ENCODE peak calls at places on chromosomes 2 and 18, in ten cellular contexts. One of them, this sample, is unnamed.
A peak's percentile ranks its signal among the peaks of the same experiment; 100 is the strongest.

GRCh38 chr18:48600746-48601090 is 61.9 kb downstream of the CTIF start:
- DNase-seq in naive thymus-derived CD4-positive, alpha-beta T cell: no peak
- DNase-seq in SJSA1: no peak
- DNase-seq in colonic mucosa: no peak
- DNase-seq in mammary epithelial cell: no peak
- DNase-seq in gastrocnemius medialis: peak; percentile 26
- DNase-seq in tibial artery: no peak
- DNase-seq in kidney: peak; percentile 0
- DNase-seq in upper lobe of right lung: no peak
- DNase-seq in GM23248: peak; percentile 43
- DNase-seq in this sample: no peak

GRCh38 chr2:171319164-171319810 is 114.5 kb downstream of the METTL8 start:
- DNase-seq in naive thymus-derived CD4-positive, alpha-beta T cell: peak; percentile 16
- DNase-seq in tibial artery: no peak
- DNase-seq in GM23248: peak; percentile 21
- DNase-seq in mammary epithelial cell: peak; percentile 12
- DNase-seq in SJSA1: no peak
- DNase-seq in gastrocnemius medialis: no peak
- DNase-seq in kidney: no peak
- DNase-seq in colonic mucosa: no peak
- DNase-seq in upper lobe of right lung: no peak
- DNase-seq in this sample: no peak

GRCh38 chr2:58541511-58541910 is 300.4 kb upstream of the FANCL start:
- DNase-seq in kidney: no peak
- DNase-seq in naive thymus-derived CD4-positive, alpha-beta T cell: no peak
- DNase-seq in GM23248: no peak
- DNase-seq in tibial artery: no peak
- DNase-seq in mammary epithelial cell: no peak
- DNase-seq in SJSA1: no peak
- DNase-seq in gastrocnemius medialis: no peak
- DNase-seq in upper lobe of right lung: no peak
- DNase-seq in colonic mucosa: no peak
- DNase-seq in this sample: no peak

GRCh38 chr18:28511421-28511821 is 334.5 kb upstream of the CDH2 start:
- DNase-seq in GM23248: peak; percentile 48
- DNase-seq in upper lobe of right lung: no peak
- DNase-seq in colonic mucosa: no peak
- DNase-seq in kidney: no peak
- DNase-seq in tibial artery: no peak
- DNase-seq in naive thymus-derived CD4-positive, alpha-beta T cell: no peak
- DNase-seq in mammary epithelial cell: peak; percentile 55
- DNase-seq in SJSA1: peak; percentile 46
- DNase-seq in gastrocnemius medialis: no peak
- DNase-seq in this sample: no peak

GRCh38 chr18:24054130-24054529 is 39.6 kb downstream of the TTC39C start:
- DNase-seq in tibial artery: no peak
- DNase-seq in naive thymus-derived CD4-positive, alpha-beta T cell: no peak
- DNase-seq in colonic mucosa: no peak
- DNase-seq in upper lobe of right lung: no peak
- DNase-seq in mammary epithelial cell: peak; percentile 97
- DNase-seq in GM23248: peak; percentile 52
- DNase-seq in gastrocnemius medialis: no peak
- DNase-seq in SJSA1: no peak
- DNase-seq in kidney: no peak
- DNase-seq in this sample: peak; percentile 12

GRCh38 chr2:47069628-47070154 is 85.4 kb downstream of the STPG4 start:
- DNase-seq in kidney: peak; percentile 95
- DNase-seq in upper lobe of right lung: peak; percentile 83
- DNase-seq in gastrocnemius medialis: no peak
- DNase-seq in mammary epithelial cell: peak; percentile 81
- DNase-seq in colonic mucosa: peak; percentile 93
- DNase-seq in GM23248: peak; percentile 53
- DNase-seq in naive thymus-derived CD4-positive, alpha-beta T cell: no peak
- DNase-seq in SJSA1: peak; percentile 96
- DNase-seq in tibial artery: peak; percentile 57
- DNase-seq in this sample: peak; percentile 90

GRCh38 chr18:3350566-3351527 is 88.9 kb downstream of the MYL12B start:
- DNase-seq in gastrocnemius medialis: no peak
- DNase-seq in upper lobe of right lung: no peak
- DNase-seq in mammary epithelial cell: peak; percentile 98
- DNase-seq in naive thymus-derived CD4-positive, alpha-beta T cell: no peak
- DNase-seq in SJSA1: no peak
- DNase-seq in tibial artery: no peak
- DNase-seq in GM23248: peak; percentile 54
- DNase-seq in colonic mucosa: no peak
- DNase-seq in kidney: no peak
- DNase-seq in this sample: no peak

GRCh38 chr2:28334527-28334891 is 58.1 kb upstream of the FOSL2 start:
- DNase-seq in mammary epithelial cell: no peak
- DNase-seq in SJSA1: no peak
- DNase-seq in GM23248: no peak
- DNase-seq in tibial artery: no peak
- DNase-seq in colonic mucosa: no peak
- DNase-seq in upper lobe of right lung: peak; percentile 63
- DNase-seq in kidney: no peak
- DNase-seq in naive thymus-derived CD4-positive, alpha-beta T cell: no peak
- DNase-seq in gastrocnemius medialis: peak; percentile 30
- DNase-seq in this sample: no peak

GRCh38 chr18:9516437-9517064 is 41.2 kb downstream of the RALBP1 start:
- DNase-seq in mammary epithelial cell: peak; percentile 33
- DNase-seq in gastrocnemius medialis: no peak
- DNase-seq in naive thymus-derived CD4-positive, alpha-beta T cell: peak; percentile 44
- DNase-seq in SJSA1: no peak
- DNase-seq in upper lobe of right lung: no peak
- DNase-seq in GM23248: peak; percentile 65
- DNase-seq in tibial artery: no peak
- DNase-seq in kidney: no peak
- DNase-seq in colonic mucosa: no peak
- DNase-seq in this sample: peak; percentile 56

GRCh38 chr2:193837368-193837767 is 1642.6 kb upstream of the TMEFF2 start:
- DNase-seq in upper lobe of right lung: no peak
- DNase-seq in colonic mucosa: no peak
- DNase-seq in mammary epithelial cell: peak; percentile 62
- DNase-seq in GM23248: peak; percentile 49
- DNase-seq in SJSA1: no peak
- DNase-seq in gastrocnemius medialis: no peak
- DNase-seq in kidney: no peak
- DNase-seq in tibial artery: no peak
- DNase-seq in naive thymus-derived CD4-positive, alpha-beta T cell: no peak
- DNase-seq in this sample: no peak

GRCh38 chr2:100244881-100245605 is 77.3 kb downstream of the LONRF2 start:
- DNase-seq in GM23248: peak; percentile 55
- DNase-seq in tibial artery: no peak
- DNase-seq in SJSA1: no peak
- DNase-seq in naive thymus-derived CD4-positive, alpha-beta T cell: no peak
- DNase-seq in upper lobe of right lung: no peak
- DNase-seq in kidney: no peak
- DNase-seq in gastrocnemius medialis: no peak
- DNase-seq in colonic mucosa: no peak
- DNase-seq in mammary epithelial cell: no peak
- DNase-seq in this sample: no peak

GRCh38 chr2:227219312-227220105 is 55.1 kb downstream of the COL4A3 start:
- DNase-seq in kidney: no peak
- DNase-seq in mammary epithelial cell: no peak
- DNase-seq in naive thymus-derived CD4-positive, alpha-beta T cell: no peak
- DNase-seq in colonic mucosa: no peak
- DNase-seq in SJSA1: no peak
- DNase-seq in upper lobe of right lung: no peak
- DNase-seq in tibial artery: no peak
- DNase-seq in GM23248: no peak
- DNase-seq in gastrocnemius medialis: no peak
- DNase-seq in this sample: peak; percentile 18

DNA sequence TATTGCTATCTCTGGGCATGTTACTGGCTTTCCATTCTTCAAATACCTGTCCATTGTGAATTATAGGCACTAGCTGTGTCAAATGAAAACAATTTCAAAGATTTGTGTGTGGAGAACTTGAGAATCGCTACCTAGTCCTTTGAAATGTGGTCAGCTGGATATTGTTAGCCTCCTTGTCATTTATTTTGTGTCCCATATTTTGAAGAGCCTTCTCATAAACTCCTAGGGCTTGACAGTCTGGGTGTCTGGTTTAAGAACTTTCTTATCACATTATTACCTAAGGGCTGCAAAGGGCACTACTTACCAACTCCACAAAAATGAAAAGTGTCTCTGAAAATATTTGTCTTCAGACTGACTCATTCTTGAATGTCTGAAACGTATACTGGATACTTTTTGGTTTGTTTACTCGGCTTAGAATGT is 50.2 kb downstream of the COL4A3 start:
- DNase-seq in upper lobe of right lung: no peak
- DNase-seq in mammary epithelial cell: no peak
- DNase-seq in tibial artery: no peak
- DNase-seq in GM23248: peak; percentile 32
- DNase-seq in SJSA1: no peak
- DNase-seq in naive thymus-derived CD4-positive, alpha-beta T cell: no peak
- DNase-seq in kidney: no peak
- DNase-seq in colonic mucosa: no peak
- DNase-seq in gastrocnemius medialis: no peak
- DNase-seq in this sample: no peak
- H3K27ac ChIP-seq in upper lobe of right lung: no peak overlapping the region
- H3K27ac ChIP-seq in mammary epithelial cell: no peak overlapping the region
- H3K27ac ChIP-seq in tibial artery: no peak overlapping the region
- H3K27ac ChIP-seq in GM23248: no peak overlapping the region
- H3K27ac ChIP-seq in SJSA1: no peak overlapping the region
- H3K27ac ChIP-seq in naive thymus-derived CD4-positive, alpha-beta T cell: no peak overlapping the region
- H3K27ac ChIP-seq in kidney: no peak overlapping the region
- H3K27ac ChIP-seq in colonic mucosa: no peak overlapping the region
- H3K27ac ChIP-seq in gastrocnemius medialis: no peak overlapping the region
- H3K27ac ChIP-seq in this sample: no peak overlapping the region

GRCh38 chr2:201964631-201965206 is 68.9 kb upstream of the FZD7 start:
- DNase-seq in naive thymus-derived CD4-positive, alpha-beta T cell: peak; percentile 30
- DNase-seq in gastrocnemius medialis: no peak
- DNase-seq in tibial artery: no peak
- DNase-seq in kidney: peak; percentile 40
- DNase-seq in SJSA1: no peak
- DNase-seq in colonic mucosa: no peak
- DNase-seq in mammary epithelial cell: no peak
- DNase-seq in upper lobe of right lung: no peak
- DNase-seq in GM23248: no peak
- DNase-seq in this sample: no peak
- H3K4me3 ChIP-seq in naive thymus-derived CD4-positive, alpha-beta T cell: no peak overlapping the region
- H3K4me3 ChIP-seq in gastrocnemius medialis: no peak overlapping the region
- H3K4me3 ChIP-seq in tibial artery: no peak overlapping the region
- H3K4me3 ChIP-seq in kidney: no peak overlapping the region
- H3K4me3 ChIP-seq in SJSA1: no peak overlapping the region
- H3K4me3 ChIP-seq in colonic mucosa: no peak overlapping the region
- H3K4me3 ChIP-seq in mammary epithelial cell: no peak overlapping the region
- H3K4me3 ChIP-seq in upper lobe of right lung: no peak overlapping the region
- H3K4me3 ChIP-seq in GM23248: no peak overlapping the region
- H3K4me3 ChIP-seq in this sample: no peak overlapping the region

DNA sequence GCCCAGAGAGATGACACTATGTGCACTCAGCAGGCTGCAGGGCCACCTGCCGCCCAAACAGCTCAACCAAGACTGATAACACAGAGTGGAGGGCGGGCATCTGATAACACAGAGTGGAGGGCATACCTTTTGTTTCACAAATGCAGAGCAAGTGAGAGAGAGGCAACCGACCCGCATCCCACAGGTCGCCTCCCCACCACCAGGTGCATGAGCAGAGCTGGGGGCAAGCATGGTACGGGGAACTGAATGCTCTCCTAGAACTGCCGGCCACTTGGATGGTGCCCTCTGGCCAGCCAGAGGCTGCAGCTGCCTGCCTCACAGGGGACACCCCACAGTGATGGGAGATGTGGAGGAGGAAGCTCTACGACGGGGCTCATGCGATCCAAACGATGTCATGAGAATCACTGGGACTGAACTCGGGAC is 49.5 kb downstream of the ANO7 start:
- DNase-seq in tibial artery: no peak
- DNase-seq in upper lobe of right lung: peak; percentile 54
- DNase-seq in colonic mucosa: no peak
- DNase-seq in GM23248: no peak
- DNase-seq in kidney: peak; percentile 39
- DNase-seq in gastrocnemius medialis: no peak
- DNase-seq in naive thymus-derived CD4-positive, alpha-beta T cell: no peak
- DNase-seq in SJSA1: no peak
- DNase-seq in mammary epithelial cell: no peak
- DNase-seq in this sample: no peak
- H3K36me3 ChIP-seq in tibial artery: peaks cover 100% of the 10 kb centered on the region
- H3K36me3 ChIP-seq in upper lobe of right lung: peaks cover 99% of the 10 kb centered on the region
- H3K36me3 ChIP-seq in colonic mucosa: peaks cover 73% of the 10 kb centered on the region
- H3K36me3 ChIP-seq in GM23248: peaks cover 85% of the 10 kb centered on the region
- H3K36me3 ChIP-seq in kidney: peaks cover 74% of the 10 kb centered on the region
- H3K36me3 ChIP-seq in gastrocnemius medialis: peaks cover 96% of the 10 kb centered on the region
- H3K36me3 ChIP-seq in naive thymus-derived CD4-positive, alpha-beta T cell: peaks cover 18% of the 10 kb centered on the region
- H3K36me3 ChIP-seq in SJSA1: peaks cover 99% of the 10 kb centered on the region
- H3K36me3 ChIP-seq in mammary epithelial cell: peaks cover 72% of the 10 kb centered on the region
- H3K36me3 ChIP-seq in this sample: peaks cover 90% of the 10 kb centered on the region

DNA sequence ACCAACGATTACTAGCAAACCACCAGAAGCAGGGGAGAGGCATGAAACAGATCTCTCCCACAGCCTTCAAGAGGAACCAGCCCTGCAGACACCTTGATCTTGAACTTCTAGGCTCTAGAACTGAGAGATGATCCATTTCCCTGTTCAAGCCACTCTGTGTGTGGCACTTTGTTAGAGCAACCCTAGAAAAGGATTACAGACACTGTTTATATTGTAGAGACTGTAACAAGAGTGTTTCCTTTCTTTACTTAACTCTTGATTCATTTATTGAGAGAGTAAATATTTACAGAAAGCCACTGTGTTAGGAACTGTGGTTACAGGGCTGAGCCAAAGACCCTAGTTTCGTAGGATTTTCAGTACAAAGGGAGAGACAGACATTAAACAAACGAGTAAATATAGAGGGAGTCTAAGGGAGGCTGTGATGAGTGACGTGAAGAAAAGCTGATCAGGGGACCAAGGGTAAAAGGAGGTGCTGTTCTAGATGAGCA is 10.9 kb downstream of the CCDC68 start:
- DNase-seq in kidney: no peak
- DNase-seq in naive thymus-derived CD4-positive, alpha-beta T cell: no peak
- DNase-seq in gastrocnemius medialis: no peak
- DNase-seq in tibial artery: no peak
- DNase-seq in colonic mucosa: no peak
- DNase-seq in upper lobe of right lung: no peak
- DNase-seq in SJSA1: no peak
- DNase-seq in mammary epithelial cell: no peak
- DNase-seq in GM23248: no peak
- DNase-seq in this sample: no peak
- H3K27ac ChIP-seq in kidney: no peak overlapping the region
- H3K27ac ChIP-seq in naive thymus-derived CD4-positive, alpha-beta T cell: no peak overlapping the region
- H3K27ac ChIP-seq in gastrocnemius medialis: no peak overlapping the region
- H3K27ac ChIP-seq in tibial artery: no peak overlapping the region
- H3K27ac ChIP-seq in colonic mucosa: peak overlapping the region; percentile 60
- H3K27ac ChIP-seq in upper lobe of right lung: peak overlapping the region; percentile 17
- H3K27ac ChIP-seq in SJSA1: no peak overlapping the region
- H3K27ac ChIP-seq in mammary epithelial cell: no peak overlapping the region
- H3K27ac ChIP-seq in GM23248: no peak overlapping the region
- H3K27ac ChIP-seq in this sample: no peak overlapping the region

This sample was measured in SJCRH30.